ENCODE peak calls at places on chromosomes 5 and 9, in seven cellular contexts. J is EL, L is neural crest cell, W is H9, T is NCI-H1105 treated with DMSO at 0.1 percent for 48 hours, Q is choroid plexus epithelial cell, P is breast epithelium. K is an unnamed sample.
A peak's percentile ranks its signal among the peaks of the same experiment; 100 is the strongest.

GRCh38 chr9:77725051-77725702 is 77.1 kb upstream of the GNA14 start:
- DNase-seq in W (no peak), Q (peak; percentile 46), P (no peak), J (no peak), T (no peak), L (no peak), K (no peak)

GRCh38 chr5:96113170-96113939 is 151.7 kb upstream of the ELL2 start:
- DNase-seq in J (no peak), T (no peak), L (no peak), P (no peak), Q (no peak), W (no peak), K (no peak)

GRCh38 chr9:95189230-95190098 is 128.0 kb downstream of the FANCC start:
- DNase-seq in L (no peak), P (no peak), T (no peak), Q (peak; percentile 95), J (peak; percentile 14), W (no peak), K (no peak)

GRCh38 chr9:135704366-135704947 is 2.5 kb downstream of the KCNT1 start:
- DNase-seq in Q (no peak), L (no peak), T (no peak), W (no peak), P (no peak), J (no peak), K (no peak)

GRCh38 chr9:35116898-35117551 is 1.4 kb upstream of the ATOSB start:
- DNase-seq in J (peak; percentile 95), P (peak; percentile 86), L (peak; percentile 92), T (peak; percentile 81), Q (peak; percentile 97), W (peak; percentile 93), K (peak; percentile 73)

GRCh38 chr9:107847977-107848376 is 358.4 kb upstream of the KLF4 start:
- DNase-seq in L (no peak), P (no peak), Q (peak; percentile 55), J (peak; percentile 32), W (no peak), T (no peak), K (no peak)

GRCh38 chr5:60223342-60223741 is 329.8 kb upstream of the PDE4D start:
- DNase-seq in P (no peak), T (no peak), W (no peak), L (no peak), Q (peak; percentile 9), J (peak; percentile 10), K (no peak)

GRCh38 chr9:4048441-4048840 is 251.4 kb downstream of the GLIS3 start:
- DNase-seq in P (no peak), Q (peak; percentile 85), W (no peak), L (no peak), J (peak; percentile 53), T (no peak), K (no peak)

GRCh38 chr9:94932647-94933415 is 206.3 kb downstream of the AOPEP start:
- DNase-seq in Q (no peak), W (no peak), T (no peak), L (no peak), J (no peak), P (no peak), K (no peak)

GRCh38 chr5:77138981-77139380 is 51.9 kb upstream of the ZBED3 start:
- DNase-seq in W (no peak), L (no peak), P (no peak), T (no peak), J (no peak), Q (peak; percentile 97), K (no peak)

GRCh38 chr9:117278020-117278419 is 136.8 kb downstream of the ASTN2 start:
- DNase-seq in J (no peak), L (no peak), W (no peak), T (peak; percentile 97), Q (no peak), P (no peak), K (no peak)

GRCh38 chr5:54761213-54761701 is 224.1 kb downstream of the ESM1 start:
- DNase-seq in L (no peak), W (no peak), T (no peak), Q (peak; percentile 94), J (peak; percentile 91), P (no peak), K (no peak)